ENCODE peak calls at places on chromosome 5, in five cellular contexts. H is endothelial cell of umbilical vein, J is body of pancreas, C is GM23338, B is right lobe of liver. M is an unnamed sample.

GRCh38 chr5:96048763-96049162 is 87.1 kb upstream of the ELL2 start:
- DNase-seq in B (no peak), H (no peak), J (peak; percentile 49), C (peak; percentile 57), M (peak; percentile 30)

GRCh38 chr5:100706796-100707195 is 171.6 kb downstream of the FAM174A start:
- DNase-seq in C (peak; percentile 47), H (peak; percentile 68), B (no peak), J (no peak), M (no peak)

GRCh38 chr5:102715405-102715804 is 39.7 kb upstream of the PAM start:
- DNase-seq in J (no peak), H (peak; percentile 77), C (no peak), B (no peak), M (no peak)

GRCh38 chr5:17713301-17713700 is 79.0 kb downstream of the TAF11L14 start:
- DNase-seq in H (no peak), C (no peak), J (no peak), B (no peak), M (no peak)

GRCh38 chr5:73387630-73388370 is 60.8 kb downstream of the FOXD1 start:
- DNase-seq in B (no peak), C (no peak), J (peak; percentile 8), H (peak; percentile 12), M (no peak)

GRCh38 chr5:93192107-93192506 is 388.9 kb downstream of the NR2F1-AS1 start:
- DNase-seq in C (no peak), J (no peak), B (no peak), H (peak; percentile 73), M (no peak)

GRCh38 chr5:98825582-98826375 is 52.3 kb downstream of the RGMB start:
- DNase-seq in J (no peak), H (no peak), B (no peak), C (no peak), M (no peak)

GRCh38 chr5:15069407-15069905 is 197.9 kb upstream of the ANKH start:
- DNase-seq in B (no peak), H (no peak), C (no peak), J (no peak), M (no peak)

GRCh38 chr5:147310059-147310704 is 75.4 kb downstream of the STK32A start:
- DNase-seq in J (peak; percentile 56), B (peak; percentile 58), H (peak; percentile 96), C (peak; percentile 33), M (no peak)

GRCh38 chr5:81994679-81995078 is 22.9 kb downstream of the ATG10 start:
- DNase-seq in H (no peak), C (no peak), B (no peak), J (no peak), M (no peak)

GRCh38 chr5:82735160-82735789 is 341.9 kb downstream of the TMEM167A start:
- DNase-seq in B (no peak), C (no peak), H (peak; percentile 45), J (no peak), M (no peak)

GRCh38 chr5:74281191-74281590 is 359.3 kb downstream of the ENC1 start:
- DNase-seq in B (no peak), H (no peak), C (no peak), J (no peak), M (no peak)

GRCh38 chr5:88269222-88269771 is 652 bp upstream of the TMEM161B start:
- DNase-seq in B (no peak), C (peak; percentile 46), H (peak; percentile 28), J (peak; percentile 32), M (no peak)

GRCh38 chr5:180289433-180289832 is 2.5 kb downstream of the MAPK9 start:
- DNase-seq in J (peak; percentile 93), H (no peak), C (peak; percentile 35), B (no peak), M (no peak)

GRCh38 chr5:74833537-74834266 is 32.5 kb downstream of the FAM169A start:
- DNase-seq in J (peak; percentile 14), B (no peak), C (no peak), H (no peak), M (peak; percentile 40)

GRCh38 chr5:102797485-102797884 is 42.4 kb downstream of the PAM start:
- DNase-seq in H (no peak), J (no peak), B (no peak), C (no peak), M (no peak)

GRCh38 chr5:17219006-17219422 is 1.6 kb downstream of the BASP1 start:
- DNase-seq in H (peak; percentile 61), J (no peak), B (peak; percentile 37), C (peak; percentile 80), M (no peak)

GRCh38 chr5:36396640-36397039 is 94.9 kb upstream of the RANBP3L start:
- DNase-seq in H (no peak), B (no peak), J (peak; percentile 20), C (no peak), M (peak; percentile 67)

GRCh38 chr5:36393656-36394438 is 92.1 kb upstream of the RANBP3L start:
- DNase-seq in H (no peak), J (no peak), C (no peak), B (no peak), M (no peak)

GRCh38 chr5:36395260-36395659 is 93.6 kb upstream of the RANBP3L start:
- DNase-seq in C (no peak), J (no peak), B (no peak), H (no peak), M (no peak)

GRCh38 chr5:36402512-36402906 is 100.8 kb upstream of the RANBP3L start:
- DNase-seq in C (no peak), B (no peak), J (no peak), H (no peak), M (no peak)

GRCh38 chr5:36398137-36398536 is 96.4 kb upstream of the RANBP3L start:
- DNase-seq in H (no peak), C (peak; percentile 30), B (no peak), J (no peak), M (peak; percentile 48)
- TF ChIP-seq CTCF in H (no peak), C (peak; percentile 62), B (peak; percentile 65), J (peak; percentile 16), M (peak; percentile 50)

GRCh38 chr5:140575309-140575708 is 10.7 kb downstream of the SLC35A4 start:
- DNase-seq in B (peak; percentile 84), J (peak; percentile 54), C (peak; percentile 60), H (peak; percentile 41), M (peak; percentile 60)
- TF ChIP-seq CTCF in B (peak; percentile 69), J (peak; percentile 21), C (peak; percentile 84), H (peak; percentile 56), M (peak; percentile 39)

DNA sequence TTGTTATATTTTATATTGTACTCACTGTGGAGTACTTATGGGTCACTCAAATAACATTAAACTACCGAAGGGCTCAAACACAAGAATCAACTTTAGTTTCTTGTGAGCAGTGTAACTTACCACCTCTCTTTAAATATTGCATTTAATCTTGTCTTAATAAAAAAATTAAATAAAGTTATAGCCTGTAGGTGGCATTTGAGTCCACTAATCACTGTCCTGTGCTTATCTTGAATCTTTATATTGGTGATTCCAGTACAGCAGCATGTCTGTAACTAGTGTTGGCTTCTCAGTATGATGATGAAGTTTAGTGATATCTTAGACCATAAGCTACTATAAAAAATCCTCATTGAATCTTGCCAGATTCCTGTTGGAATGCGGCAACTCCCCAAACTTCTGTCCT is 313.8 kb downstream of the FAM170A start:
- DNase-seq in C (no peak), J (no peak), H (peak; percentile 11), B (no peak), M (no peak)
- TF ChIP-seq CTCF in C (no peak), J (no peak), H (no peak), B (peak; percentile 17), M (no peak)

DNA sequence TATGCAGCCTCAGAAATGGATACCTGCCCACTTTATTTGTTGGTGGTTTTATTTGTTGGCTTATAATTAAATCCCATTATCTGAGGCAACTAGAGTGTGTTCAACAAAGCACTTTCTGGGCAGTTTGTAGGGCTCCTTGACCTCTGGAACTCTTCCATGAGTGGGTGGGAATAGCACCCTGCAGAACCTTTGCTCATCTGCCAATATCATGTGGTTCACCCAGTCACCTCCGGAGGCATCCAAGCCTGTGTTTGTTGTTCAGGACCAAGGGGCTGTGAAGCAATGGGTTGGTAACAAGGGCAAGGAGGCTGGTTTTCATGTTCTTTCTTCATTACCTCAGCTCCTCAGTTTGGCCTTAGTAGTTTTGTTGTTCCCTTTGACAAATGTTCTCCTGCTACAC is 314.0 kb downstream of the NDUFS4 start:
- DNase-seq in J (no peak), H (no peak), B (peak; percentile 37), C (peak; percentile 59), M (peak; percentile 46)
- TF ChIP-seq CTCF in J (no peak), H (no peak), B (peak; percentile 20), C (peak; percentile 56), M (peak; percentile 14)

M was measured in Caco-2.